ENCODE peak calls at places on chromosomes 2 and 18, in four cellular contexts. X is GM20000; R is activated CD4-positive, alpha-beta memory T cell treated with anti-CD3 and anti-CD28 coated beads, Interleukin-2, amount 10 ng/mL, durations not matched to agents 7 days and 5 days; I is frontal cortex. S is an unnamed sample.

GRCh38 chr2:231397011-231397927 is 1.8 kb downstream of the B3GNT7 start:
- DNase-seq in R (peak; percentile 20), I (no peak), X (no peak), S (no peak)

GRCh38 chr2:127635380-127636237 is 10.3 kb upstream of the GPR17 start:
- DNase-seq in R (no peak), X (no peak), I (no peak), S (no peak)

GRCh38 chr2:218033590-218034496 is 31.0 kb upstream of the TNS1 start:
- DNase-seq in X (peak; percentile 26), I (no peak), R (peak; percentile 15), S (no peak)

GRCh38 chr18:62437520-62438329 is 85.1 kb upstream of the ZCCHC2 start:
- DNase-seq in X (no peak), R (no peak), I (peak; percentile 38), S (no peak)

GRCh38 chr2:241272298-241272721 is 43.2 kb downstream of the HDLBP start:
- DNase-seq in I (no peak), X (no peak), R (peak; percentile 21), S (no peak)

GRCh38 chr18:22230403-22231042 is 61.1 kb downstream of the GATA6 start:
- DNase-seq in X (no peak), I (no peak), R (no peak), S (no peak)

GRCh38 chr2:210337159-210337558 is 22.2 kb upstream of the MYL1 start:
- DNase-seq in R (no peak), X (no peak), I (no peak), S (no peak)

GRCh38 chr2:10006248-10007147 is 36.9 kb upstream of the KLF11 start:
- DNase-seq in R (no peak), I (peak; percentile 42), X (no peak), S (no peak)

GRCh38 chr2:33579226-33579625 is 19.9 kb downstream of the FAM98A start:
- DNase-seq in R (no peak), I (no peak), X (no peak), S (no peak)

GRCh38 chr2:82789886-82790276 is 1669.2 kb downstream of the SUCLG1 start:
- DNase-seq in R (no peak), I (no peak), X (no peak), S (no peak)

GRCh38 chr2:44351088-44351487 is 10.2 kb downstream of the PREPL start:
- DNase-seq in I (no peak), R (no peak), X (no peak), S (no peak)

GRCh38 chr18:21369146-21369545 is 127.1 kb downstream of the GREB1L start:
- DNase-seq in X (no peak), R (no peak), I (no peak), S (no peak)

GRCh38 chr2:12728221-12728777 is 11.6 kb downstream of the TRIB2 start:
- DNase-seq in I (no peak), R (peak; percentile 81), X (peak; percentile 24), S (no peak)

GRCh38 chr2:18428516-18428915 is 131.9 kb downstream of the RDH14 start:
- DNase-seq in X (no peak), R (no peak), I (no peak), S (no peak)

GRCh38 chr18:7946724-7947377 is 379.7 kb downstream of the PTPRM start:
- DNase-seq in X (no peak), R (no peak), I (peak; percentile 10), S (no peak)

GRCh38 chr18:22542400-22542835 is 124.7 kb upstream of the CTAGE1 start:
- DNase-seq in X (no peak), I (no peak), R (no peak), S (no peak)

GRCh38 chr2:19863303-19864041 is 38.3 kb downstream of the TTC32 start:
- DNase-seq in I (peak; percentile 82), R (peak; percentile 69), X (peak; percentile 81), S (peak; percentile 32)

GRCh38 chr2:165161510-165161909 is 42.3 kb downstream of the SCN3A start:
- DNase-seq in X (no peak), I (no peak), R (no peak), S (no peak)

GRCh38 chr2:36193680-36194079 is 161.9 kb upstream of the CRIM1 start:
- DNase-seq in R (no peak), I (no peak), X (no peak), S (no peak)

GRCh38 chr18:1103567-1103966 is 198.9 kb downstream of the ADCYAP1 start:
- DNase-seq in X (no peak), R (no peak), I (no peak), S (no peak)

GRCh38 chr2:120368086-120368485 is 22.1 kb downstream of the INHBB start:
- DNase-seq in R (no peak), I (no peak), X (no peak), S (no peak)

GRCh38 chr2:225479386-225479785 is 79.9 kb downstream of the NYAP2 start:
- DNase-seq in I (no peak), R (no peak), X (no peak), S (no peak)

GRCh38 chr2:35822716-35823115 is 532.9 kb upstream of the CRIM1 start:
- DNase-seq in I (no peak), X (no peak), R (no peak), S (no peak)

GRCh38 chr18:57542126-57542525 is 44.4 kb downstream of the FECH start:
- DNase-seq in I (no peak), R (no peak), X (no peak), S (no peak)

GRCh38 chr2:27369471-27370025 is 590 bp downstream of the EIF2B4 start:
- DNase-seq in X (no peak), R (no peak), I (peak; percentile 66), S (peak; percentile 35)

GRCh38 chr2:150376627-150377335 is 110.7 kb downstream of the RND3 start:
- DNase-seq in X (no peak), I (no peak), R (no peak), S (no peak)

GRCh38 chr18:78765637-78766281 is 213.9 kb upstream of the SALL3 start:
- DNase-seq in I (no peak), R (no peak), X (no peak), S (no peak)

GRCh38 chr2:97714950-97715652 is 1.7 kb downstream of the ZAP70 start:
- DNase-seq in I (no peak), X (no peak), R (no peak), S (no peak)

GRCh38 chr2:134293719-134294537 is 40.1 kb downstream of the MGAT5 start:
- DNase-seq in X (no peak), R (no peak), I (no peak), S (no peak)

GRCh38 chr2:99640568-99641215 is 150.9 kb upstream of the REV1 start:
- DNase-seq in I (no peak), R (no peak), X (no peak), S (no peak)

S was measured in GOT3.